ENCODE peak calls at places on chromosomes 5 and 9, in seven cellular contexts. R is upper lobe of left lung, V is uterus, Y is MM.1S, K is kidney, D is psoas muscle, U is heart right ventricle. P is an unnamed sample.

GRCh38 chr5:14580037-14581034 is 1.3 kb upstream of the OTULINL start:
- DNase-seq in R (no peak), V (no peak), Y (no peak), K (no peak), D (no peak), U (no peak), P (no peak)

GRCh38 chr5:181259283-181259682 is 1.7 kb downstream of the TRIM52 start:
- DNase-seq in R (no peak), V (no peak), Y (no peak), K (no peak), D (no peak), U (no peak), P (no peak)

GRCh38 chr5:86716121-86716520 is 98.4 kb downstream of the COX7C start:
- DNase-seq in R (no peak), V (no peak), Y (no peak), K (no peak), D (no peak), U (no peak), P (no peak)

GRCh38 chr5:158736134-158736533 is 363.6 kb downstream of the EBF1 start:
- DNase-seq in R (no peak), V (no peak), Y (no peak), K (no peak), D (no peak), U (peak), P (no peak)

GRCh38 chr9:4092793-4093709 is 206.8 kb downstream of the GLIS3 start:
- DNase-seq in R (no peak), V (no peak), Y (no peak), K (no peak), D (no peak), U (no peak), P (no peak)

GRCh38 chr9:111399772-111400563 is 69.9 kb upstream of the OR2K2 start:
- DNase-seq in R (no peak), V (no peak), Y (peak), K (no peak), D (no peak), U (no peak), P (no peak)

GRCh38 chr5:53936481-53937352 is 373.7 kb downstream of the ARL15 start:
- DNase-seq in R (no peak), V (peak), Y (no peak), K (peak), D (no peak), U (peak), P (no peak)

GRCh38 chr5:128579111-128579510 is 41.1 kb upstream of the FBN2 start:
- DNase-seq in R (no peak), V (no peak), Y (no peak), K (no peak), D (no peak), U (no peak), P (no peak)

DNA sequence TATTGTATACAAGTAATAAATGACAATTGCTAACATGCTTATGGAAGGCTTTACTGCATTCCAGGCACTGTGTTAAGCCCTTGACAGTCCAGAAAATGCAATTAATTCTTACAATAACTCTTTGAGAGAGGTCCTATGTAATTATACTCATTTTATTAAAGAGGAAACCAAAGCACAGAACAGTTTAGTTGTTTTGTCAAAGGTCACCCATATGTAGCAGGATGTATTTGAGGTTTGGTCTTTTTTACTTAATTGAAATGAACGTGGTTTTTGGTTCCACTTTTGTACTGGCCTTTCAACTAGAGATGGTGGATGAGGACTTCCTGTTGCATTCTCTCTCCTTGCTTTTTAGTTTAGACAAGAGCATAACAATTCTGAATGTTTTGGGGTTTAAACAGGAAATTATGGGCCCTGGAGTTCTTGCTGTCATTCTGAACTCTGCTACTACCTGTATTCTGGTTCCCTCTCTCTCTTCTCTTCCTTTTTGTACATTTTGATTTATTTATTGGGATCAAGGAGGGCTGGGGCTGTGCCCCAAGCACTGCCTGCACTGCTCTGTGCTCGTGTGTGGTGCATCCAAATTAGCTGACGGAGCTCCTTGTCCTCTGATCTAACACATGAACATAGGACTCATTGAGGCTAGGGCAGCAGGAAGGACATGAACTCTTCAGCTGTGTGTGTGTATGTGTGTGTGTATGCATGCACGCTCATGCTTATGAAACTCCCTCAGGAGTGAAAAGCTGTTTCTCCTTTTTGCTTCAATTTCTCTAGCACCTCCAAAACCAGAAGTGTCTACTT is 47.4 kb downstream of the SLC28A3 start:
- DNase-seq in R (no peak), V (no peak), Y (peak), K (no peak), D (no peak), U (no peak), P (no peak)
- H3K4me3 ChIP-seq in R (no peak), V (no peak), Y (no peak), K (no peak), D (no peak), U (no peak), P (no peak)

GRCh38 chr5:3594514-3595101 is 1.0 kb upstream of the IRX1 start:
- DNase-seq in R (peak), V (no peak), Y (no peak), K (peak), D (no peak), U (no peak), P (no peak)
- TF ChIP-seq CTCF in R (no peak), V (no peak), Y (no peak), K (no peak), D (no peak), U (no peak), P (no peak)

GRCh38 chr9:136686794-136687711 is at the start of gene AGPAT2:
- DNase-seq in R (peak), V (peak), Y (no peak), K (peak), D (peak), U (peak), P (no peak)
- H3K27ac ChIP-seq in R (peak), V (peak), Y (no peak), K (peak), D (peak), U (peak), P (no peak)

GRCh38 chr9:125744616-125745387 is 2.4 kb upstream of the PBX3 start:
- DNase-seq in R (no peak), V (no peak), Y (no peak), K (no peak), D (no peak), U (no peak), P (peak)
- H3K4me3 ChIP-seq in R (no peak), V (no peak), Y (no peak), K (no peak), D (no peak), U (no peak), P (no peak)

GRCh38 chr5:122909470-122910100 is 64.2 kb downstream of the SNX24 start:
- DNase-seq in R (no peak), V (no peak), Y (no peak), K (no peak), D (no peak), U (no peak), P (no peak)

GRCh38 chr5:122906768-122907167 is 61.4 kb downstream of the SNX24 start:
- DNase-seq in R (no peak), V (peak), Y (no peak), K (no peak), D (no peak), U (no peak), P (no peak)

GRCh38 chr5:122908108-122908507 is 62.7 kb downstream of the SNX24 start:
- DNase-seq in R (no peak), V (no peak), Y (no peak), K (no peak), D (no peak), U (no peak), P (no peak)

GRCh38 chr5:122907238-122907637 is 61.8 kb downstream of the SNX24 start:
- DNase-seq in R (no peak), V (no peak), Y (no peak), K (no peak), D (no peak), U (no peak), P (no peak)

GRCh38 chr5:122908662-122909061 is 63.2 kb downstream of the SNX24 start:
- DNase-seq in R (no peak), V (no peak), Y (no peak), K (no peak), D (no peak), U (no peak), P (no peak)
- TF ChIP-seq CTCF in R (no peak), V (no peak), Y (no peak), K (no peak), D (no peak), U (no peak), P (no peak)

GRCh38 chr9:96382839-96383164 is 709 bp downstream of the SLC35D2 start:
- DNase-seq in R (no peak), V (no peak), Y (no peak), K (no peak), D (no peak), U (no peak), P (no peak)
- H3K27ac ChIP-seq in R (peak), V (peak), Y (no peak), K (peak), D (peak), U (peak), P (no peak)

P was measured in AG04450.